ENCODE peak calls at places on chromosome 19, in four cellular contexts. C is osteoblast, I is fibroblast of pulmonary artery, Q is lower leg skin. O is an unnamed sample.

GRCh38 chr19:42276821-42277220 is 7.8 kb downstream of the CIC start:
- DNase-seq in Q (no peak), I (no peak), C (no peak), O (no peak)

GRCh38 chr19:45935267-45935666 is 20.7 kb upstream of the NANOS2 start:
- DNase-seq in Q (no peak), C (no peak), I (no peak), O (peak)

GRCh38 chr19:39438270-39438934 is 2.7 kb upstream of the RPS16 start:
- DNase-seq in Q (no peak), I (peak), C (no peak), O (no peak)

GRCh38 chr19:33438016-33438671 is 64.6 kb downstream of the CEBPG start:
- DNase-seq in Q (no peak), C (peak), I (peak), O (peak)

GRCh38 chr19:48239120-48239519 is 16.6 kb downstream of the CARD8 start:
- DNase-seq in I (no peak), C (no peak), Q (no peak), O (no peak)

GRCh38 chr19:4136680-4137088 is 12.8 kb upstream of the MAP2K2 start:
- DNase-seq in Q (no peak), C (no peak), I (no peak), O (no peak)

GRCh38 chr19:38266070-38266469 is 1.7 kb downstream of the SPINT2 start:
- DNase-seq in I (no peak), Q (no peak), C (peak), O (no peak)

GRCh38 chr19:14519860-14520407 is 1.7 kb upstream of the DNAJB1 start:
- DNase-seq in I (peak), Q (no peak), C (peak), O (no peak)

GRCh38 chr19:46732172-46732938 is 13.5 kb upstream of the FKRP start:
- DNase-seq in Q (no peak), C (no peak), I (no peak), O (no peak)

GRCh38 chr19:35539850-35540249 is 5.6 kb upstream of the TMEM147 start:
- DNase-seq in C (no peak), Q (no peak), I (no peak), O (no peak)

GRCh38 chr19:12757544-12758274 is 6.1 kb downstream of the BEST2 start:
- DNase-seq in I (peak), Q (peak), C (peak), O (peak)

GRCh38 chr19:2775556-2776430 is 7.3 kb downstream of the SGTA start:
- DNase-seq in I (peak), Q (no peak), C (peak), O (no peak)

GRCh38 chr19:35207391-35207871 is 21.1 kb downstream of the FAM187B start:
- DNase-seq in I (no peak), Q (no peak), C (no peak), O (no peak)

GRCh38 chr19:45104658-45105384 is 11.8 kb downstream of the PPP1R37 start:
- DNase-seq in C (no peak), I (no peak), Q (no peak), O (no peak)

GRCh38 chr19:39212377-39212742 is 8.3 kb upstream of the SYCN start:
- DNase-seq in Q (no peak), C (peak), I (peak), O (peak)

GRCh38 chr19:309206-309565 is 18.0 kb upstream of the PLPP2 start:
- DNase-seq in Q (peak), I (no peak), C (peak), O (peak)

GRCh38 chr19:55613930-55614710 is 8.7 kb downstream of the ZNF865 start:
- DNase-seq in Q (no peak), C (peak), I (no peak), O (peak)

GRCh38 chr19:3365447-3366103 is 808 bp upstream of the NFIC start:
- DNase-seq in Q (peak), I (peak), C (peak), O (peak)

GRCh38 chr19:17184381-17184841 is 30.7 kb upstream of the USE1 start:
- DNase-seq in C (peak), Q (no peak), I (no peak), O (no peak)

GRCh38 chr19:8340341-8341096 is 2.5 kb downstream of the KANK3 start:
- DNase-seq in I (peak), C (peak), Q (no peak), O (peak)

GRCh38 chr19:8322638-8322997 is 1.3 kb downstream of the RPS28 start:
- DNase-seq in I (no peak), Q (no peak), C (no peak), O (no peak)

GRCh38 chr19:47680858-47681332 is 32.3 kb upstream of the EHD2 start:
- DNase-seq in C (peak), I (no peak), Q (peak), O (no peak)

GRCh38 chr19:35344511-35345031 is 3.1 kb upstream of the FFAR1 start:
- DNase-seq in Q (peak), I (no peak), C (no peak), O (peak)

GRCh38 chr19:6617374-6617773 is 26.4 kb upstream of the CD70 start:
- DNase-seq in Q (no peak), I (no peak), C (no peak), O (no peak)

GRCh38 chr19:29724102-29724641 is 9.1 kb upstream of the C19orf12 start:
- DNase-seq in I (peak), C (peak), Q (no peak), O (peak)

GRCh38 chr19:38684078-38684861 is 36.8 kb downstream of the ACTN4 start:
- DNase-seq in C (peak), Q (peak), I (peak), O (no peak)

GRCh38 chr19:47511681-47512080 is 3.2 kb downstream of the NAPA start:
- DNase-seq in I (peak), C (peak), Q (no peak), O (no peak)

GRCh38 chr19:33697766-33698165 is 76.0 kb downstream of the CHST8 start:
- DNase-seq in I (no peak), C (peak), Q (no peak), O (peak)

GRCh38 chr19:16262618-16263017 is 62.0 kb upstream of the KLF2 start:
- DNase-seq in C (no peak), I (peak), Q (no peak), O (peak)

GRCh38 chr19:14497347-14497921 is 1.5 kb upstream of the GIPC1 start:
- DNase-seq in C (peak), Q (no peak), I (no peak), O (peak)

GRCh38 chr19:12015015-12015752 is 20.3 kb downstream of the ZNF433 start:
- DNase-seq in I (no peak), Q (no peak), C (no peak), O (no peak)

GRCh38 chr19:49336482-49337266 is 1.5 kb downstream of the CD37 start:
- DNase-seq in I (no peak), Q (peak), C (no peak), O (no peak)

GRCh38 chr19:1122972-1123363 is 19.2 kb downstream of the GPX4 start:
- DNase-seq in C (peak), Q (peak), I (peak), O (peak)

GRCh38 chr19:44401108-44401786 is at the start of gene ZNF285:
- DNase-seq in I (peak), C (peak), Q (peak), O (peak)

GRCh38 chr19:45423033-45423588 is 606 bp downstream of the ERCC1 start:
- DNase-seq in Q (peak), I (no peak), C (peak), O (no peak)

GRCh38 chr19:18478545-18479311 is 40.8 kb upstream of the ISYNA1 start:
- DNase-seq in Q (peak), I (peak), C (peak), O (no peak)